ENCODE peak calls at places on chromosomes 16 and 17, in four cellular contexts. M is A549, X is H1, I is HepG2. Z is an unnamed sample.

GRCh38 chr17:14299261-14300093 is 1.4 kb upstream of the HS3ST3B1 start:
- DNase-seq in M (peak; percentile 23), X (no peak), I (peak; percentile 65), Z (peak; percentile 38)

GRCh38 chr17:51505450-51505849 is 245.1 kb downstream of the UTP18 start:
- DNase-seq in M (no peak), X (no peak), I (no peak), Z (no peak)

GRCh38 chr17:73291260-73291801 is 20.5 kb downstream of the CDC42EP4 start:
- DNase-seq in M (peak; percentile 59), X (no peak), I (no peak), Z (peak; percentile 74)

GRCh38 chr16:88686062-88686438 is 257 bp downstream of the SNAI3 start:
- DNase-seq in M (no peak), X (no peak), I (no peak), Z (peak; percentile 79)

GRCh38 chr16:11669380-11670146 is 1.3 kb downstream of the SNN start:
- DNase-seq in M (no peak), X (no peak), I (no peak), Z (no peak)

GRCh38 chr16:11133344-11133921 is 122.6 kb downstream of the SOCS1 start:
- DNase-seq in M (no peak), X (no peak), I (peak; percentile 79), Z (peak; percentile 71)

GRCh38 chr17:9475259-9475658 is 100.4 kb downstream of the STX8 start:
- DNase-seq in M (no peak), X (no peak), I (no peak), Z (no peak)

GRCh38 chr17:17921192-17922082 is 50.8 kb downstream of the TOM1L2 start:
- DNase-seq in M (peak; percentile 89), X (peak; percentile 77), I (peak; percentile 89), Z (peak; percentile 72)

GRCh38 chr16:1670371-1670770 is 7.7 kb upstream of the JPT2 start:
- DNase-seq in M (no peak), X (no peak), I (no peak), Z (no peak)

GRCh38 chr17:60442271-60443201 is 20.2 kb downstream of the CHCT1 start:
- DNase-seq in M (no peak), X (no peak), I (peak; percentile 83), Z (no peak)

GRCh38 chr17:36777118-36777517 is 160.2 kb upstream of the LHX1 start:
- DNase-seq in M (no peak), X (no peak), I (no peak), Z (peak; percentile 37)

GRCh38 chr17:30323895-30324319 is 9.9 kb downstream of the TMIGD1 start:
- DNase-seq in M (no peak), X (no peak), I (no peak), Z (peak; percentile 45)

GRCh38 chr17:4045477-4045876 is 81.2 kb upstream of the ATP2A3 start:
- DNase-seq in M (no peak), X (no peak), I (no peak), Z (no peak)

GRCh38 chr16:1150511-1150982 is 2.4 kb upstream of the CACNA1H start:
- DNase-seq in M (peak; percentile 84), X (no peak), I (peak; percentile 40), Z (peak; percentile 74)

GRCh38 chr17:56937688-56938087 is 23.2 kb downstream of the COIL start:
- DNase-seq in M (no peak), X (no peak), I (no peak), Z (peak; percentile 23)

GRCh38 chr16:88370365-88370764 is 12.4 kb upstream of the ZNF469 start:
- DNase-seq in M (no peak), X (no peak), I (no peak), Z (no peak)

GRCh38 chr17:62043140-62043539 is 21.9 kb downstream of the MED13 start:
- DNase-seq in M (no peak), X (no peak), I (no peak), Z (no peak)

GRCh38 chr16:89115216-89115949 is 21.7 kb downstream of the ACSF3 start:
- DNase-seq in M (no peak), X (no peak), I (no peak), Z (peak; percentile 57)

GRCh38 chr17:72587773-72588511 is 467.1 kb downstream of the SOX9 start:
- DNase-seq in M (no peak), X (no peak), I (peak; percentile 49), Z (no peak)

GRCh38 chr17:50213026-50214015 is 11.9 kb upstream of the COL1A1 start:
- DNase-seq in M (no peak), X (no peak), I (peak; percentile 73), Z (peak; percentile 47)

GRCh38 chr17:76689859-76690258 is 20.9 kb downstream of the MXRA7 start:
- DNase-seq in M (no peak), X (no peak), I (no peak), Z (no peak)

GRCh38 chr16:48911700-48912099 is 301.7 kb upstream of the N4BP1 start:
- DNase-seq in M (no peak), X (no peak), I (no peak), Z (peak; percentile 22)
- TF ChIP-seq PHF8 in M (no peak), X (no peak), I (no peak), Z (no peak)

DNA sequence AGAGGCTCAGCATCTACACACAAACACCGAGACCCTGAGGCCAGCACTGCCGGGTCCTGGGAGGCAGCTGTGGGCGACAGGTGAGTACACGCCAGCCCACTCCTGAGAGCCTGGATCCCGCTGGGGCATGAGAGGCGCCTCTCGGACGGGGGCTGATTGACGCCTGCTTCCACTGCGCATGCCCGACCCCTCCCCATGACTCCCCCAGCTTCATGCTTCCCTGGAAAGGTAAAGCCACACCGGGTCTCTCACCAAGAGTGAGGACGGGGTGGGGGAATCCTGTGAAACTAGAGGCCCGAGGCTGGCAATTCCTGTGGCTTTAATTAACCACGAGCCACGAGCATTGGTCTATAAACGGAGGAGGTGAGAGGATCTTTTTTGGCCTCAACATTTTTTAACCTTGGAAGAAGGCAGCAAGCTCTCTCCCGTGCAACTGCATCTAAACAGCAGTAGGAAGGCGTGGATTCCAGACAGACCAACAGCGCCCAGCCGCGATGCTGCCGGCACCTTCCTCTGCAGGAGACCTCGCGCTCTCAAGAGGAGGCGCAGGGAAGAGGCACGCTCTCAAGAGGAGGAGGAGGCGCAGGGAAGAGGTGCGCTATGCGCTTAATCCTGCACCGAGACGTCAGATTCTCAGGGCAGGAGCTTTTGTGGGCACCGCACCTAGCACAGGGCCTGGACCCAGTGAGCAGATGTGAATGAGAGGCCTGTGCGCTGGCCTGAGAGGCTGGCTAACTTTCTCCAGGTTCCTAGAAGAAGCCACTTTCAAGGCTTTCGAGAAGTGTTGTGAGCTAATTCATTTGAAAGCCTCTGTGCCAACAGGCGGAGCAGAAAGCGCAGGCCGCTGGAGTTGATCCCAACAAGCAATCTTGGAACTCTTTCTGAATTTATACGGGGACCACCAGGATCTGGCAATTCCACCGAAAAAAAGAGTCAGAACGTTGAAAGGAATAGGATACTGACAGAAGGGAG is 71.6 kb upstream of the METRNL start:
- DNase-seq in M (no peak), X (no peak), I (no peak), Z (no peak)
- TF ChIP-seq PHF8 in M (no peak), X (no peak), I (no peak), Z (no peak)

GRCh38 chr17:80494547-80494946 is 18.1 kb upstream of the NPTX1 start:
- DNase-seq in M (no peak), X (no peak), I (no peak), Z (no peak)
- TF ChIP-seq PHF8 in M (no peak), X (no peak), I (no peak), Z (no peak)

GRCh38 chr17:21001813-21002221 is 41.0 kb downstream of the USP22 start:
- DNase-seq in M (no peak), X (no peak), I (no peak), Z (no peak)
- TF ChIP-seq PHF8 in M (no peak), X (no peak), I (no peak), Z (no peak)

GRCh38 chr16:17470871-17471744 is at the start of gene XYLT1:
- DNase-seq in M (peak; percentile 25), X (no peak), I (no peak), Z (no peak)
- TF ChIP-seq PHF8 in M (no peak), X (no peak), I (no peak), Z (no peak)

GRCh38 chr16:50303605-50304466 is 37.5 kb downstream of the ADCY7 start:
- DNase-seq in M (no peak), X (no peak), I (peak; percentile 80), Z (no peak)

GRCh38 chr16:50301626-50302471 is 35.5 kb downstream of the ADCY7 start:
- DNase-seq in M (peak; percentile 33), X (no peak), I (no peak), Z (no peak)

GRCh38 chr16:50304467-50305440 is 38.4 kb downstream of the ADCY7 start:
- DNase-seq in M (no peak), X (no peak), I (no peak), Z (no peak)

GRCh38 chr16:50302472-50303005 is 36.2 kb downstream of the ADCY7 start:
- DNase-seq in M (no peak), X (no peak), I (no peak), Z (no peak)

GRCh38 chr16:50303041-50303604 is 36.8 kb downstream of the ADCY7 start:
- DNase-seq in M (no peak), X (no peak), I (peak; percentile 51), Z (no peak)
- TF ChIP-seq PHF8 in M (no peak), X (no peak), I (no peak), Z (no peak)

GRCh38 chr17:31789707-31790505 is 69.1 kb downstream of the COPRS start:
- DNase-seq in M (no peak), X (no peak), I (no peak), Z (no peak)

GRCh38 chr17:31788571-31788946 is 70.5 kb downstream of the COPRS start:
- DNase-seq in M (no peak), X (no peak), I (no peak), Z (no peak)

GRCh38 chr17:31788956-31789355 is 70.1 kb downstream of the COPRS start:
- DNase-seq in M (no peak), X (no peak), I (no peak), Z (no peak)

GRCh38 chr17:31794111-31794510 is 64.9 kb downstream of the COPRS start:
- DNase-seq in M (no peak), X (no peak), I (no peak), Z (no peak)

GRCh38 chr17:31792007-31792585 is 66.9 kb downstream of the COPRS start:
- DNase-seq in M (no peak), X (no peak), I (no peak), Z (no peak)
- TF ChIP-seq PHF8 in M (no peak), X (no peak), I (no peak), Z (no peak)

DNA sequence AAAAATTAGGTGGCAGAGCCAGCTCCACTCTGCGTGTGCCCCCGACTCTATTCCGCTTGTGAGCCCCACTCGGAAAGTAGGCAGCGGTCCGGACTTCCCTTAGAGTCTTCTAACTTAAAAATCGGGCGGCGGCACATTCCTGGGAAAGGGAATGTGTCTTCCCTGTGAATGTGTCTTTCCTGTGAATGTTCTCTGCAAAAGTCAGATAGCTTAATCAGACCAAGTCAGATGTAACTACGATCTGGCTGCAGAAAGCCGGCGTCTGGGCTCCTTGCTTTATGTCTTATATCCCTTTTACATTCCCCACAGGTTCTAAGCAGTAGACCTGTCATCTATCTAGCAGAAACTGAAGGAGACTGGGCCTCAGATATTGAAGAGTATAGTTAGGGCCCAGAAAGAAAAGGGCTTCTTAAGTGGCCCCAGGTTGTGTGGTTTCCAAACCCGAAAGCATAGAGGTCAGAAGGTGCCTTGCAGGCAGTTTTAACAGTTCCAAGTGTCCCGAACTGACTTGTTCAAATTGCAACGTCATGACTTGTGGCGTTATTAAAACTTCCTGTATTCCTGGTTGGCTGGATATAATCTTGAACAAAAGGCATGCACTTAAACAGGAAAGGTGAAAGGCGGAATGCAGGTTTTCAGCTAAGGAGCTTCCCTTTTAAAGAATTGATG is 601 bp downstream of the PHKB start:
- DNase-seq in M (peak; percentile 53), X (no peak), I (peak; percentile 68), Z (peak; percentile 26)
- TF ChIP-seq PHF8 in M (peak; percentile 27), X (no peak), I (no peak), Z (no peak)

GRCh38 chr17:69819316-69820087 is 255.5 kb upstream of the KCNJ16 start:
- DNase-seq in M (no peak), X (no peak), I (no peak), Z (no peak)
- TF ChIP-seq PHF8 in M (no peak), X (no peak), I (no peak), Z (no peak)

Z was measured in K562.